ENCODE peak calls at places on chromosomes 11 and 22, in eight cellular contexts. S is activated T-helper 1 cell treated with Interleukin-2 at 50 U/mL for 16 hours; D is stomach; Q is left ventricle myocardium inferior; A is kidney epithelial cell; C is activated T-cell treated with anti-CD3 and anti-CD28 coated beads, Interleukin-2, amount 50 U/mL, for 72 hours; G is NB4; P is HepG2. J is an unnamed sample.

GRCh38 chr11:11043676-11044075 is 185.8 kb upstream of the ZBED5 start:
- DNase-seq in D (no peak), G (no peak), P (no peak), C (no peak), S (no peak), Q (no peak), A (no peak), J (no peak)

GRCh38 chr11:70501933-70502540 is 103.7 kb downstream of the CTTN start:
- DNase-seq in G (no peak), C (no peak), Q (peak), P (no peak), D (no peak), A (no peak), S (no peak), J (no peak)

GRCh38 chr11:75565221-75565814 is 3.3 kb downstream of the SERPINH1 start:
- DNase-seq in C (no peak), G (no peak), S (no peak), D (no peak), P (peak), Q (peak), A (no peak), J (peak)

GRCh38 chr11:110409174-110409573 is 20.6 kb upstream of the FDX1 start:
- DNase-seq in D (no peak), Q (no peak), G (peak), A (no peak), C (no peak), S (no peak), P (no peak), J (no peak)

GRCh38 chr11:69306821-69307220 is 12.9 kb downstream of the MYEOV start:
- DNase-seq in S (no peak), D (no peak), G (no peak), A (no peak), C (no peak), P (no peak), Q (no peak), J (no peak)

GRCh38 chr11:131614514-131615085 is 244.2 kb downstream of the NTM start:
- DNase-seq in D (no peak), Q (no peak), P (no peak), A (no peak), C (no peak), G (no peak), S (no peak), J (no peak)

GRCh38 chr11:125586618-125587017 is 6.0 kb upstream of the STT3A start:
- DNase-seq in Q (no peak), P (no peak), G (no peak), C (no peak), D (no peak), S (no peak), A (no peak), J (no peak)

GRCh38 chr11:19565639-19566038 is 147.0 kb upstream of the NAV2 start:
- DNase-seq in P (no peak), S (no peak), Q (no peak), C (no peak), G (no peak), D (no peak), A (no peak), J (no peak)

GRCh38 chr11:45303316-45303715 is 17.2 kb upstream of the SYT13 start:
- DNase-seq in P (no peak), G (no peak), C (no peak), Q (no peak), D (no peak), A (no peak), S (no peak), J (no peak)

GRCh38 chr22:46062971-46063631 is 86.1 kb upstream of the WNT7B start:
- DNase-seq in S (no peak), G (no peak), A (no peak), Q (peak), C (no peak), P (no peak), D (peak), J (no peak)

GRCh38 chr11:1298695-1299492 is 10.5 kb downstream of the TOLLIP start:
- DNase-seq in P (peak), G (peak), Q (peak), D (peak), C (no peak), S (no peak), A (peak), J (peak)

GRCh38 chr11:110376711-110377324 is 52.9 kb upstream of the FDX1 start:
- DNase-seq in C (peak), P (peak), A (peak), Q (peak), S (no peak), G (peak), D (peak), J (peak)

GRCh38 chr11:824942-825341 is 2.8 kb upstream of the CRACR2B start:
- DNase-seq in C (no peak), S (no peak), D (no peak), Q (no peak), P (no peak), A (no peak), G (no peak), J (no peak)

GRCh38 chr11:534592-535518 is 521 bp downstream of the HRAS start:
- DNase-seq in A (no peak), S (no peak), D (peak), Q (peak), C (peak), G (peak), P (no peak), J (no peak)

GRCh38 chr11:2270322-2271076 is at the start of gene ASCL2:
- DNase-seq in P (no peak), G (peak), S (no peak), C (no peak), A (no peak), D (peak), Q (no peak), J (no peak)

GRCh38 chr11:74307409-74307808 is 4.0 kb downstream of the P4HA3 start:
- DNase-seq in C (no peak), P (no peak), S (no peak), A (no peak), Q (no peak), D (no peak), G (no peak), J (no peak)

GRCh38 chr22:24950272-24950902 is 2.1 kb upstream of the KIAA1671 start:
- DNase-seq in G (no peak), A (no peak), S (no peak), D (no peak), P (peak), Q (no peak), C (no peak), J (no peak)

GRCh38 chr11:117901601-117902000 is 25.1 kb upstream of the FXYD6 start:
- DNase-seq in G (no peak), C (no peak), Q (no peak), A (no peak), P (no peak), D (no peak), S (no peak), J (no peak)

GRCh38 chr11:27471588-27472397 is 797 bp downstream of the LGR4 start:
- DNase-seq in G (peak), C (peak), D (peak), P (no peak), S (peak), Q (peak), A (no peak), J (no peak)

GRCh38 chr11:62142043-62142375 is 18.2 kb downstream of the INCENP start:
- DNase-seq in P (no peak), A (no peak), G (no peak), D (peak), Q (no peak), S (no peak), C (no peak), J (no peak)

GRCh38 chr22:17443413-17444203 is 74.3 kb downstream of the CECR2 start:
- DNase-seq in S (no peak), A (no peak), D (no peak), Q (no peak), G (no peak), P (no peak), C (no peak), J (no peak)

GRCh38 chr11:21374381-21374780 is 705.0 kb downstream of the NELL1 start:
- DNase-seq in D (no peak), G (no peak), P (no peak), A (no peak), C (no peak), S (no peak), Q (no peak), J (no peak)

GRCh38 chr11:95269402-95269801 is 38.4 kb upstream of the SESN3 start:
- DNase-seq in D (no peak), P (no peak), Q (no peak), C (no peak), G (no peak), A (no peak), S (no peak), J (no peak)

GRCh38 chr22:39622881-39623367 is 52.4 kb downstream of the CACNA1I start:
- DNase-seq in C (peak), Q (peak), D (peak), S (peak), P (peak), G (peak), A (no peak), J (no peak)

GRCh38 chr11:3132831-3133455 is 32.2 kb downstream of the OSBPL5 start:
- DNase-seq in C (no peak), P (no peak), D (no peak), S (no peak), Q (peak), G (no peak), A (no peak), J (no peak)